ENCODE peak calls at places on chromosome 16, in ten cellular contexts. A is AG04450, Q is testis, H is lower lobe of right lung, N is left ventricle myocardium inferior, F is astrocyte of the spinal cord, C is cardiac fibroblast, Y is GM23338, S is thoracic aorta, V is AG10803. L is an unnamed sample.

GRCh38 chr16:48250520-48251278 is 3.4 kb upstream of the ABCC11 start:
- DNase-seq in A (no peak), Q (no peak), H (no peak), N (no peak), F (no peak), C (no peak), Y (no peak), S (no peak), V (no peak), L (no peak)

GRCh38 chr16:84013787-84014569 is 28.6 kb downstream of the SLC38A8 start:
- DNase-seq in A (no peak), Q (peak), H (peak), N (no peak), F (peak), C (peak), Y (peak), S (no peak), V (no peak), L (peak)

GRCh38 chr16:84478172-84478948 is 26.1 kb downstream of the MEAK7 start:
- DNase-seq in A (peak), Q (no peak), H (no peak), N (no peak), F (peak), C (peak), Y (no peak), S (no peak), V (peak), L (peak)

GRCh38 chr16:81070979-81071378 is 6.1 kb downstream of the C16orf46 start:
- DNase-seq in A (no peak), Q (no peak), H (no peak), N (no peak), F (no peak), C (no peak), Y (no peak), S (no peak), V (no peak), L (no peak)

GRCh38 chr16:72794319-72794718 is 253.6 kb downstream of the ZFHX3 start:
- DNase-seq in A (no peak), Q (no peak), H (no peak), N (no peak), F (no peak), C (no peak), Y (no peak), S (no peak), V (no peak), L (no peak)

GRCh38 chr16:89332248-89333245 is 115.0 kb downstream of the ZNF778 start:
- DNase-seq in A (no peak), Q (no peak), H (no peak), N (no peak), F (no peak), C (no peak), Y (no peak), S (no peak), V (no peak), L (peak)

GRCh38 chr16:12149971-12150370 is 173.4 kb downstream of the SNX29 start:
- DNase-seq in A (no peak), Q (no peak), H (no peak), N (no peak), F (no peak), C (no peak), Y (no peak), S (no peak), V (no peak), L (no peak)

GRCh38 chr16:17023606-17024005 is 447.2 kb downstream of the XYLT1 start:
- DNase-seq in A (no peak), Q (no peak), H (no peak), N (no peak), F (no peak), C (no peak), Y (no peak), S (no peak), V (no peak), L (no peak)

GRCh38 chr16:79767597-79768280 is 167.2 kb upstream of the MAF start:
- DNase-seq in A (no peak), Q (peak), H (no peak), N (no peak), F (peak), C (peak), Y (peak), S (no peak), V (peak), L (peak)

GRCh38 chr16:50311134-50311528 is 44.8 kb downstream of the ADCY7 start:
- DNase-seq in A (no peak), Q (no peak), H (no peak), N (no peak), F (no peak), C (no peak), Y (no peak), S (no peak), V (no peak), L (no peak)

GRCh38 chr16:89690392-89690901 is 4.0 kb downstream of the CDK10 start:
- DNase-seq in A (no peak), Q (no peak), H (peak), N (no peak), F (no peak), C (no peak), Y (no peak), S (no peak), V (no peak), L (no peak)

GRCh38 chr16:68200120-68200783 is 35.7 kb downstream of the ESRP2 start:
- DNase-seq in A (no peak), Q (no peak), H (no peak), N (no peak), F (peak), C (peak), Y (no peak), S (no peak), V (peak), L (peak)

GRCh38 chr16:46688101-46688656 is 799 bp downstream of the VPS35 start:
- DNase-seq in A (no peak), Q (peak), H (peak), N (peak), F (peak), C (peak), Y (no peak), S (no peak), V (no peak), L (peak)
- TF ChIP-seq CTCF in A (no peak), Q (no peak), H (no peak), N (no peak), F (no peak), C (peak), Y (no peak), S (no peak), V (no peak), L (peak)

GRCh38 chr16:66651474-66651765 is 45.1 kb downstream of the CMTM4 start:
- DNase-seq in A (no peak), Q (no peak), H (no peak), N (no peak), F (no peak), C (no peak), Y (no peak), S (no peak), V (no peak), L (no peak)
- H3K4me3 ChIP-seq in A (no peak), Q (no peak), H (no peak), N (peak), F (peak), C (no peak), Y (peak), S (peak), V (no peak), L (peak)

DNA sequence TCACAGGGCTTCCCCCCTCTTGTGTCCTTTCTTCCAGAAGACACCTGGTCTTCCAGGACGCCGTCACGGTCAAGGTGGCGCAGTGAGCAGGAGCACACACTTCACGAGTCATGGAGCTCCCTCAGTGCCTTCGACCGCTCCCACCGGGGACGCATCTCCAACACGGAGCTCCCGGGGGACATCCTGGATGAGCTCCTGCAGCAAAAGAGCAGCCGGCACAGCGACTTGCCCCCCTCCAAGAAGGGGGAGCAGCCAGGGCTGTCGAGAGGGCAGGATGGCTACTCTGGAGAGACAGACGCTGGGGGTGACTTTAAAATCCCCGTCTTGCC is 199.6 kb downstream of the KATNIP start:
- DNase-seq in A (no peak), Q (no peak), H (peak), N (no peak), F (no peak), C (no peak), Y (no peak), S (no peak), V (no peak), L (no peak)
- TF ChIP-seq CTCF in A (no peak), Q (no peak), H (no peak), N (no peak), F (no peak), C (no peak), Y (no peak), S (no peak), V (no peak), L (no peak)

GRCh38 chr16:2206780-2207433 is 1.7 kb downstream of the MLST8 start:
- DNase-seq in A (no peak), Q (no peak), H (peak), N (no peak), F (no peak), C (no peak), Y (no peak), S (no peak), V (no peak), L (peak)
- H3K4me3 ChIP-seq in A (no peak), Q (no peak), H (no peak), N (peak), F (no peak), C (no peak), Y (no peak), S (no peak), V (no peak), L (no peak)

GRCh38 chr16:9438991-9439390 is 347.5 kb downstream of the HAPSTR1 start:
- DNase-seq in A (no peak), Q (no peak), H (no peak), N (no peak), F (no peak), C (no peak), Y (no peak), S (no peak), V (no peak), L (no peak)

GRCh38 chr16:9436175-9436574 is 344.7 kb downstream of the HAPSTR1 start:
- DNase-seq in A (no peak), Q (no peak), H (no peak), N (no peak), F (no peak), C (no peak), Y (no peak), S (no peak), V (no peak), L (no peak)

GRCh38 chr16:9429946-9430345 is 338.5 kb downstream of the HAPSTR1 start:
- DNase-seq in A (no peak), Q (no peak), H (no peak), N (no peak), F (no peak), C (no peak), Y (no peak), S (no peak), V (no peak), L (no peak)

GRCh38 chr16:9437115-9437514 is 345.7 kb downstream of the HAPSTR1 start:
- DNase-seq in A (no peak), Q (peak), H (no peak), N (no peak), F (no peak), C (no peak), Y (peak), S (no peak), V (peak), L (no peak)

DNA sequence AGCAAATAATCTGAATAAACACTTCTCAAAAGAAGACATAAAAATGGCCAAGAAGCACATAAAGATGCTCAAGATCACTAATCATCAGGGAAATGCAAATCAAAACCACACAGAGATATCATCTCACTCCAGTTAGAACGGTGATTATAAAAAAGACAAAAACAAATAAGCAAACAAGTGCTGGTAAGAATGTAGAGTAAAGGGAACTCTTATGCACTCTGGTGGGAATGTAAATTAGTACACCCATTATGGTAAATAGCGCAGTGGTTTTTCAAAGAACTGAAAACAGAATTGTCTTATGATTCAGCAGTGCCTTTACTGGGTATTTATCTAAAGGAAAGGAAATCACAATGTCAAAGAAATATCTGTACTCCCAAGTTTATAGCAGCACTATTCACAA is 343.2 kb downstream of the HAPSTR1 start:
- DNase-seq in A (no peak), Q (no peak), H (no peak), N (no peak), F (no peak), C (no peak), Y (no peak), S (no peak), V (no peak), L (no peak)
- TF ChIP-seq CTCF in A (no peak), Q (no peak), H (no peak), N (no peak), F (no peak), C (no peak), Y (no peak), S (no peak), V (no peak), L (no peak)

DNA sequence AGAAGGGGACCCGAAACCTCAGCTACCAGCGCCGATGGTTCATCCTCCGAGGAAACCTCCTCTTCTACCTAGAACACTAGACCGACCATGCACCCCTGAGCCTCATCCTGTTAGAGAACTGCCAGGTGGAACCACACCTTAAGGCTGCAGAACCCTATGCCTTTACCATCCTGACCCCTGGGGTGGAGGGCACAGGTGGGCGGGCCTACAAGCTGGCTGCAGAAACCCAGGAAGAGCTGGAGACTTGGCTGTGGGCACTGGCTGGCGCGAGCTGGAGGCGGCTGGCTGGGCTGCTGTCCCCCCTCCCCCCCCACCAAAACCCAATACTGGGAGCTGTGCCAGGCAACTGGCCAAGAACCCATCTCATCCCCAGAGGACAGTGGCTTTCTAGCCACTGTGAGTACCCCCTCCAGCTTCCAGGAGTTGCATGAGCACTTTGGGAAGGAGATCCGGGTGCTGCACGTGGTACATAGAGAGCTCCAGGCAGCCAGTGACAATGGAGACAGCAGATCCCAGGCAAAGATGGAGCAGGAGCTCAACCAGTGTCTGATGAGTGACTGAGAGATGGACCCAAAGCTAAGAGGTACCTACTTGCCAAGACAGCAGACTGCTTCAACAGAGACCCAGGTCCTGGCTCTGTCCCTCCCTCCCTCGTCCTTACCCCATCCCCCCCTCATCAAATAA is 1.4 kb upstream of the CD2BP2 start:
- DNase-seq in A (no peak), Q (no peak), H (peak), N (no peak), F (no peak), C (no peak), Y (no peak), S (no peak), V (peak), L (no peak)
- H3K4me3 ChIP-seq in A (no peak), Q (no peak), H (peak), N (peak), F (no peak), C (no peak), Y (peak), S (peak), V (peak), L (no peak)

GRCh38 chr16:30355144-30355953 is at the start of gene CD2BP2:
- DNase-seq in A (peak), Q (peak), H (peak), N (peak), F (peak), C (peak), Y (peak), S (peak), V (peak), L (peak)
- TF ChIP-seq CTCF in A (peak), Q (no peak), H (no peak), N (no peak), F (peak), C (no peak), Y (no peak), S (no peak), V (peak), L (no peak)